ENCODE peak calls at places on chromosome 10, in six cellular contexts. R, N, Y, G, V and H are unnamed samples.

GRCh38 chr10:92691042-92691590 is 1.4 kb downstream of the HHEX start:
- DNase-seq in Y (no peak), N (no peak), G (no peak), V (no peak), R (no peak), H (peak; percentile 21)

GRCh38 chr10:116271593-116272496 is 1.2 kb downstream of the GFRA1 start:
- DNase-seq in R (no peak), Y (no peak), G (no peak), V (no peak), N (no peak), H (peak; percentile 37)

GRCh38 chr10:28769147-28769604 is 91.9 kb downstream of the BAMBI start:
- DNase-seq in N (peak; percentile 86), G (no peak), R (no peak), Y (no peak), V (no peak), H (no peak)

GRCh38 chr10:103493911-103494877 is 689 bp downstream of the NEURL1 start:
- DNase-seq in V (no peak), R (no peak), N (no peak), Y (no peak), G (peak; percentile 23), H (peak; percentile 50)

GRCh38 chr10:34235164-34235832 is 579.8 kb downstream of the PARD3 start:
- DNase-seq in N (no peak), V (no peak), R (no peak), G (no peak), Y (no peak), H (no peak)

GRCh38 chr10:36779238-36779846 is 346.1 kb upstream of the ANKRD30A start:
- DNase-seq in G (peak; percentile 13), V (peak; percentile 9), N (peak; percentile 30), R (peak; percentile 70), Y (peak; percentile 87), H (peak; percentile 24)

GRCh38 chr10:132311338-132311939 is 3.7 kb upstream of the STK32C start:
- DNase-seq in Y (no peak), R (peak; percentile 61), V (no peak), N (peak; percentile 74), G (peak; percentile 65), H (no peak)

GRCh38 chr10:54800677-54801480 is at the start of gene PCDH15:
- DNase-seq in G (no peak), R (peak; percentile 19), Y (peak; percentile 80), V (peak; percentile 15), N (peak; percentile 14), H (peak; percentile 47)

GRCh38 chr10:90075995-90076394 is 374.6 kb downstream of the KIF20B start:
- DNase-seq in G (no peak), N (no peak), V (no peak), Y (no peak), R (no peak), H (no peak)

GRCh38 chr10:69928339-69928738 is 124.3 kb upstream of the MACROH2A2 start:
- DNase-seq in V (no peak), Y (no peak), R (no peak), N (no peak), G (no peak), H (no peak)

GRCh38 chr10:52438119-52438518 is 124.0 kb downstream of the DKK1 start:
- DNase-seq in N (no peak), V (no peak), G (no peak), R (no peak), Y (no peak), H (no peak)

GRCh38 chr10:93854985-93855384 is 38.8 kb upstream of the SLC35G1 start:
- DNase-seq in Y (peak; percentile 50), R (no peak), V (no peak), G (no peak), N (no peak), H (no peak)

GRCh38 chr10:100248820-100249219 is 18.6 kb downstream of the CWF19L1 start:
- DNase-seq in G (no peak), V (no peak), N (no peak), R (no peak), Y (no peak), H (no peak)

GRCh38 chr10:37654466-37654865 is 202.9 kb downstream of the ZNF248 start:
- DNase-seq in G (no peak), R (peak; percentile 6), V (no peak), N (no peak), Y (no peak), H (no peak)

GRCh38 chr10:110184363-110184762 is 23.0 kb upstream of the MXI1 start:
- DNase-seq in V (no peak), G (no peak), R (no peak), Y (no peak), N (no peak), H (no peak)

GRCh38 chr10:93991596-93992284 is 2.0 kb upstream of the PLCE1 start:
- DNase-seq in Y (peak; percentile 29), G (no peak), V (no peak), R (peak; percentile 78), N (peak; percentile 57), H (peak; percentile 18)

GRCh38 chr10:26755443-26755903 is 58.0 kb downstream of the PDSS1 start:
- DNase-seq in G (no peak), R (peak; percentile 35), N (no peak), V (no peak), Y (peak; percentile 43), H (no peak)

GRCh38 chr10:87661861-87662785 is 2.4 kb downstream of the PAPSS2 start:
- DNase-seq in N (no peak), R (peak; percentile 38), V (no peak), Y (peak; percentile 62), G (no peak), H (no peak)

GRCh38 chr10:132298038-132298935 is 9.5 kb downstream of the STK32C start:
- DNase-seq in V (no peak), Y (no peak), N (no peak), G (no peak), R (no peak), H (no peak)

DNA sequence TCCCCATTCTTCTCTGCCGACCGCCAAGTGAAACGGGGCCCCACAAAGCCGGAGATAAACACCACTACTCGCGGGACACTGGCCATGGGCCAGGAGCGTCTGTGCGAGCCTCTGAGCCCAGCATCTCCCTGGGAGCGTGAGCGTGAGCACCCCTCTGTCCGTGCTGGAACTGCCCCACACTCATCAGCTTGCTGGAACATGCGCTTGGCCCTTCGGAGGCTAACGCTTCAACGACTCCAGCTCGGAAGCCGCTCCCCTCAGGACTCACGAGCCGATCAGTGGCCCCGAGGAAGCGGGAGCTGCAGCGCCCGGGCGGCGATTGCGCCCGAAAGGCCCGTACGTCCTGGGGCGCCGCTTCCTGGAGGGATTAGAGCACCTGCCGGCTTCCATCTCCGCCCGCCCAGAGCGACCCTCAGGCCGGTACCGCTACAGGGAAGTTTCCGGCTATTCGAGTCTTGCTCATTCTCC is 1.2 kb downstream of the TLL2 start:
- DNase-seq in V (peak; percentile 34), N (no peak), G (no peak), R (no peak), Y (peak; percentile 21), H (peak; percentile 63)
- TF ChIP-seq JUN in V (no peak), N (no peak), G (no peak), R (no peak), Y (no peak), H (no peak)

GRCh38 chr10:11225935-11226334 is 208.3 kb downstream of the CELF2 start:
- DNase-seq in Y (no peak), G (peak; percentile 33), V (no peak), R (no peak), N (no peak), H (no peak)
- TF ChIP-seq JUN in Y (no peak), G (no peak), V (no peak), R (no peak), N (no peak), H (no peak)

GRCh38 chr10:12843296-12843945 is 158.1 kb downstream of the CCDC3 start:
- DNase-seq in Y (no peak), G (no peak), R (no peak), V (no peak), N (no peak), H (no peak)

GRCh38 chr10:12842310-12842709 is 159.2 kb downstream of the CCDC3 start:
- DNase-seq in N (no peak), V (no peak), Y (no peak), G (no peak), R (no peak), H (no peak)

GRCh38 chr10:12846718-12847117 is 154.8 kb downstream of the CCDC3 start:
- DNase-seq in V (no peak), N (no peak), G (no peak), R (no peak), Y (no peak), H (no peak)

GRCh38 chr10:12847361-12847975 is 154.0 kb downstream of the CCDC3 start:
- DNase-seq in G (peak; percentile 46), Y (no peak), R (peak; percentile 56), N (no peak), V (peak; percentile 63), H (peak; percentile 87)

DNA sequence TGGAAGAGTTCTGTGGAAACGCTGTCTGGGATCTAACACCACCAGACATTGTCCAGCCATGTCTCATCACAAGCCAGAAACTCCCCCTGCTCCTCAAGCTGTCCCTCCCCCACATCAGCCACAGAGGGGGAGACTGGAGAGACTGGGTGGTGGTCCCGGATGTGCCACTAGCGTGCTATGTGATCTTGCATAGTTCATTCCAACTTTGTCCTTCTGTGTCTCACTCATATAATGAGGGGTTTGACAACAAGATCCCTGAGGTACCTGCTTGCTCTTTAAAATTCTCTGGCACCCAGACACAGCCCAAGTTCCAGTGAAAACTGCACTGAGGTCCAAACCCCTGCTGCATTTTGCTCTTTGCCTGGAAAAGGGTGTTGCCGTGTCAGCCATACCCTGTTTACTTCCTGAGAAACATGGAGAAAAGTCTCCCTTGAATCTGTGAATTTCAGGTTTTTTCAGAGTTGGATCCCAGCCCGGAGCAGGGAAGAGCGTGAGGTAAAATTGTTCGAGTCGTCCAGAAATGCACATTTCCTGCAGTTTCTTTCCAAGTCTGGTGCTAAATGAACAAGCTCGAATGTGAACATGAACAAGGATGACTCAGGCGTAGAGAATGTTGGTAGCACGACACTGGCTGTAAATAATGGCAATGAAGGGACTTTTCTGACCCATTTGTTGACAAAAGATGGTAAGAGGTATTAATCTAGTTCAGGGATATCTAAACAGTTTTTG is 156.6 kb downstream of the CCDC3 start:
- DNase-seq in G (no peak), R (peak; percentile 53), Y (peak; percentile 98), V (no peak), N (peak; percentile 10), H (no peak)
- TF ChIP-seq JUN in G (no peak), R (no peak), Y (peak; percentile 92), V (no peak), N (no peak), H (no peak)

GRCh38 chr10:102113261-102113955 is 6.8 kb downstream of the LDB1 start:
- DNase-seq in R (no peak), Y (no peak), V (no peak), N (no peak), G (no peak), H (no peak)

GRCh38 chr10:102113956-102114857 is 6.0 kb downstream of the LDB1 start:
- DNase-seq in N (no peak), V (no peak), Y (peak; percentile 27), G (no peak), R (no peak), H (no peak)

GRCh38 chr10:102117391-102118159 is 2.6 kb downstream of the LDB1 start:
- DNase-seq in N (peak; percentile 78), Y (peak; percentile 81), G (no peak), V (no peak), R (peak; percentile 53), H (peak; percentile 49)

GRCh38 chr10:102114861-102115618 is 5.1 kb downstream of the LDB1 start:
- DNase-seq in V (no peak), G (peak; percentile 74), N (peak; percentile 79), Y (peak; percentile 81), R (peak; percentile 73), H (peak; percentile 91)

DNA sequence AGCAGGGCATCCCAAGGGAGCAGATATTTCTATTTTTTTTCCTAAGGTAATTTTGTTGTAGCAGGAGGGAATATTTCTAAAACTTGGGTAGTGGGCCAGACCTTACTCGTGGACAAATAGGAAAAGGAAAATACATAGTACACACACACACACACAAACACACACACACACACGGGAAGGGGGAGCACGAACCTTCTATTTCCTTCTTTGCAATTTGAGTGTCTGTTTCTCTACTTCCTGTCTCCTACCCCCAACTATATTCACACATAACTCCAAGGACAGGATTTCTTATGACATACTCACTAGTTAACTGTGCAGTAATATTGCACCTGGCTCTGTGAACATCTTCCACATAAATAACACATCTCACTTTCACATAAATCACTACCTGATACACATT is 4.4 kb downstream of the LDB1 start:
- DNase-seq in R (no peak), N (no peak), G (no peak), Y (peak; percentile 50), V (no peak), H (no peak)
- TF ChIP-seq JUN in R (no peak), N (no peak), G (no peak), Y (no peak), V (no peak), H (no peak)